ENCODE peak calls at places on chromosomes 7 and 10, in seven cellular contexts. O is cardiac muscle cell, D is heart right ventricle, P is tibial artery, W is PC-3, S is tibial nerve, A is colonic mucosa. H is an unnamed sample.

GRCh38 chr7:20408467-20408826 is 77.7 kb downstream of the ITGB8 start:
- DNase-seq in O (peak; percentile 85), D (peak; percentile 22), P (no peak), W (peak; percentile 39), S (no peak), A (no peak), H (peak; percentile 19)

GRCh38 chr10:103481974-103482531 is 3.0 kb upstream of the CALHM3 start:
- DNase-seq in O (peak; percentile 85), D (peak; percentile 61), P (no peak), W (peak; percentile 69), S (no peak), A (peak; percentile 44), H (peak; percentile 61)

GRCh38 chr10:129971381-129972144 is 7.5 kb upstream of the EBF3 start:
- DNase-seq in O (peak; percentile 79), D (no peak), P (peak; percentile 69), W (peak; percentile 56), S (no peak), A (peak; percentile 53), H (peak; percentile 21)

GRCh38 chr7:74399006-74399405 is 54.7 kb upstream of the GTF2IRD1 start:
- DNase-seq in O (no peak), D (no peak), P (no peak), W (no peak), S (no peak), A (no peak), H (no peak)

GRCh38 chr7:2820508-2820934 is 23.6 kb downstream of the GNA12 start:
- DNase-seq in O (peak; percentile 97), D (no peak), P (peak; percentile 91), W (peak; percentile 92), S (peak; percentile 56), A (peak; percentile 44), H (peak; percentile 27)

GRCh38 chr7:66306243-66306642 is 101.1 kb downstream of the TPST1 start:
- DNase-seq in O (no peak), D (no peak), P (no peak), W (peak; percentile 84), S (no peak), A (no peak), H (no peak)

GRCh38 chr7:2203551-2204300 is 29.0 kb downstream of the MAD1L1 start:
- DNase-seq in O (peak; percentile 61), D (no peak), P (peak; percentile 45), W (no peak), S (no peak), A (no peak), H (no peak)

GRCh38 chr10:111967547-111967946 is 216.0 kb downstream of the GPAM start:
- DNase-seq in O (no peak), D (no peak), P (no peak), W (no peak), S (no peak), A (no peak), H (no peak)

GRCh38 chr7:24842449-24843241 is 85.4 kb upstream of the GSDME start:
- DNase-seq in O (peak; percentile 22), D (no peak), P (no peak), W (peak; percentile 23), S (no peak), A (no peak), H (no peak)

GRCh38 chr10:7480742-7481381 is 70.0 kb upstream of the SFMBT2 start:
- DNase-seq in O (no peak), D (no peak), P (no peak), W (no peak), S (no peak), A (no peak), H (no peak)

GRCh38 chr7:1000594-1000935 is 17.6 kb downstream of the CYP2W1 start:
- DNase-seq in O (no peak), D (no peak), P (no peak), W (no peak), S (no peak), A (no peak), H (no peak)

GRCh38 chr7:29957921-29958320 is 31.7 kb downstream of the SCRN1 start:
- DNase-seq in O (no peak), D (no peak), P (no peak), W (no peak), S (no peak), A (no peak), H (peak; percentile 12)

GRCh38 chr7:54712777-54713176 is 46.2 kb downstream of the SEC61G start:
- DNase-seq in O (no peak), D (no peak), P (no peak), W (no peak), S (no peak), A (no peak), H (no peak)

GRCh38 chr7:64544010-64544409 is 18.9 kb downstream of the ZNF680 start:
- DNase-seq in O (no peak), D (no peak), P (no peak), W (no peak), S (no peak), A (no peak), H (no peak)

GRCh38 chr7:26813426-26813825 is 51.0 kb downstream of the SKAP2 start:
- DNase-seq in O (no peak), D (no peak), P (no peak), W (no peak), S (no peak), A (no peak), H (no peak)

GRCh38 chr7:522071-522937 is 2.7 kb upstream of the PDGFA start:
- DNase-seq in O (peak; percentile 60), D (peak; percentile 78), P (no peak), W (peak; percentile 37), S (no peak), A (peak; percentile 66), H (no peak)

GRCh38 chr7:30523466-30523865 is 18.8 kb upstream of the GGCT start:
- DNase-seq in O (no peak), D (no peak), P (no peak), W (no peak), S (no peak), A (no peak), H (no peak)

GRCh38 chr7:69670701-69671100 is 72.4 kb downstream of the AUTS2 start:
- DNase-seq in O (peak; percentile 61), D (no peak), P (no peak), W (no peak), S (no peak), A (no peak), H (no peak)

GRCh38 chr7:50492770-50493519 is 42.8 kb upstream of the FIGNL1 start:
- DNase-seq in O (no peak), D (no peak), P (no peak), W (no peak), S (no peak), A (no peak), H (no peak)

GRCh38 chr10:124007102-124007772 is 86.2 kb downstream of the CHST15 start:
- DNase-seq in O (no peak), D (no peak), P (no peak), W (no peak), S (no peak), A (no peak), H (no peak)

GRCh38 chr10:803041-803741 is 113.7 kb upstream of the DIP2C start:
- DNase-seq in O (no peak), D (no peak), P (peak; percentile 55), W (no peak), S (no peak), A (no peak), H (no peak)

GRCh38 chr7:26346611-26347200 is 55.0 kb downstream of the SNX10 start:
- DNase-seq in O (peak; percentile 17), D (no peak), P (no peak), W (peak; percentile 76), S (no peak), A (peak; percentile 73), H (no peak)

GRCh38 chr10:132458595-132459251 is 61.7 kb downstream of the PWWP2B start:
- DNase-seq in O (peak; percentile 38), D (peak; percentile 46), P (peak; percentile 73), W (peak; percentile 36), S (no peak), A (peak; percentile 91), H (peak; percentile 47)

GRCh38 chr10:126185666-126186447 is 202.4 kb downstream of the ADAM12 start:
- DNase-seq in O (no peak), D (no peak), P (no peak), W (no peak), S (no peak), A (no peak), H (no peak)
- H3K27ac ChIP-seq in O (no peak overlapping the region), D (no peak overlapping the region), P (no peak overlapping the region), W (no peak overlapping the region), S (no peak overlapping the region), A (no peak overlapping the region), H (no peak overlapping the region)

GRCh38 chr10:12846718-12847117 is 154.8 kb downstream of the CCDC3 start:
- DNase-seq in O (peak; percentile 83), D (no peak), P (peak; percentile 72), W (no peak), S (no peak), A (peak; percentile 16), H (no peak)

GRCh38 chr10:12847361-12847975 is 154.0 kb downstream of the CCDC3 start:
- DNase-seq in O (no peak), D (no peak), P (no peak), W (no peak), S (no peak), A (peak; percentile 32), H (no peak)

GRCh38 chr10:12849351-12850181 is 151.9 kb downstream of the CCDC3 start:
- DNase-seq in O (peak; percentile 49), D (no peak), P (no peak), W (no peak), S (no peak), A (peak; percentile 11), H (no peak)

GRCh38 chr10:12844796-12845524 is 156.6 kb downstream of the CCDC3 start:
- DNase-seq in O (peak; percentile 93), D (peak; percentile 57), P (peak; percentile 71), W (peak; percentile 71), S (no peak), A (peak; percentile 21), H (peak; percentile 46)

GRCh38 chr10:12848439-12849173 is 152.9 kb downstream of the CCDC3 start:
- DNase-seq in O (no peak), D (no peak), P (no peak), W (no peak), S (no peak), A (peak; percentile 14), H (no peak)
- H3K27ac ChIP-seq in O (no peak overlapping the region), D (no peak overlapping the region), P (no peak overlapping the region), W (no peak overlapping the region), S (peak overlapping the region; percentile 7), A (no peak overlapping the region), H (no peak overlapping the region)

GRCh38 chr10:102243304-102243703 is 2.0 kb upstream of the PITX3 start:
- DNase-seq in O (peak; percentile 78), D (no peak), P (no peak), W (peak; percentile 70), S (no peak), A (no peak), H (no peak)
- H3K27ac ChIP-seq in O (no peak overlapping the region), D (no peak overlapping the region), P (no peak overlapping the region), W (no peak overlapping the region), S (no peak overlapping the region), A (no peak overlapping the region), H (peak overlapping the region; percentile 95)

DNA sequence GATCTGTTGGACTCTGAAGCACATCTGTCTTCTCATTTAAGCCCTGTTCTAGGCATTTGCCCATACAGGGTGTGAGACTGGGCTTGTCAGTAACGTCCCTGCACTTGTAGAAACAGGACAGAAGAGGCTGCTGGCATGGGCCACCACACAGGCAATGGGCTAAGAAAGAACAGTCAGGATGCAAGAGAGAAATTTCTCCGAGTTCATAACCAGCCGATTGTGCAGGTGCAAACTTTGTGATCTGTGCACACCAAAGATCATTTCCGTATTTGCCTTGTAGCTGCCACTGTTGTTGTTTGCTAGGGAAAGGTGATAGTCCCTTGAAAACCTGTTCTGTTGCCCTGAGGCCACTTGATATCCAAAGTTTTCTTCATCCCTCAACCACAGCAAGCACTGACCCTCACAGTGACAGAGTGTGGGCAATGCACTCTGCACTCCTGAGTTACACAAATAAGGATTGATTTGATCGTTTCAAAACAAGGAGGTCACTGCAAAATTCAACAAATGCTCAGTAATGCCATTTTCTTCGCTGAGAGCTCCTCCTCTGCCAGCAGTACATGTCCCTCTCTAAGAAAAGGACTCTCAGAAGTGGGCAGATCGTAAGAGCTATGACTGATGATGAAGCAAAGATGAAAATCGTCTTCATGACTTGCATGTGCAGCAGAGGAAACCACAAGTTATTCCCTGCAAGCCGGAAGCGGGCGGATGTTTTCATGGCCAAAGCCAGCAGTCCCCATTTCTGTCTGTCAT is 20.2 kb downstream of the KLF6 start:
- DNase-seq in O (no peak), D (no peak), P (no peak), W (peak; percentile 25), S (no peak), A (no peak), H (no peak)
- H3K27ac ChIP-seq in O (no peak overlapping the region), D (no peak overlapping the region), P (peak overlapping the region; percentile 29), W (peak overlapping the region; percentile 100), S (peak overlapping the region; percentile 29), A (peak overlapping the region; percentile 16), H (no peak overlapping the region)

H was measured in SJCRH30.